ENCODE peak calls at places on chromosomes 7 and 10, in seven cellular contexts. N, T, F, X, R, B and H are unnamed samples.

GRCh38 chr7:70005885-70006284 is 407.6 kb downstream of the AUTS2 start:
- DNase-seq in B (no peak), T (no peak), N (no peak), F (no peak), R (no peak), X (no peak), H (no peak)

GRCh38 chr7:5422324-5423271 is 1.0 kb downstream of the TNRC18 start:
- DNase-seq in B (no peak), T (no peak), R (no peak), X (peak), F (peak), N (no peak), H (no peak)

GRCh38 chr7:139105037-139105382 is 4.5 kb downstream of the ZC3HAV1 start:
- DNase-seq in R (no peak), T (no peak), B (no peak), X (no peak), N (no peak), F (no peak), H (no peak)

GRCh38 chr10:126384269-126384873 is 3.9 kb downstream of the ADAM12 start:
- DNase-seq in T (no peak), R (no peak), X (no peak), B (no peak), N (no peak), F (no peak), H (no peak)

GRCh38 chr7:2934211-2934731 is 90.2 kb upstream of the GNA12 start:
- DNase-seq in X (no peak), F (peak), B (no peak), R (no peak), T (peak), N (no peak), H (no peak)

GRCh38 chr10:110600487-110601101 is 33.1 kb downstream of the SMC3 start:
- DNase-seq in F (peak), B (no peak), X (no peak), T (no peak), R (no peak), N (no peak), H (no peak)

GRCh38 chr7:3942778-3943177 is 641.7 kb downstream of the SDK1 start:
- DNase-seq in R (no peak), B (no peak), N (no peak), T (no peak), X (no peak), F (no peak), H (no peak)

GRCh38 chr10:79581044-79581443 is 20.8 kb upstream of the SFTPA2 start:
- DNase-seq in N (no peak), T (no peak), R (no peak), F (no peak), X (no peak), B (no peak), H (no peak)

GRCh38 chr7:131357282-131357880 is 29.7 kb downstream of the MKLN1 start:
- DNase-seq in T (no peak), B (no peak), N (no peak), X (no peak), R (no peak), F (no peak), H (no peak)

GRCh38 chr7:32564542-32564941 is 69.3 kb downstream of the AVL9 start:
- DNase-seq in F (no peak), R (no peak), X (no peak), B (no peak), N (no peak), T (no peak), H (no peak)

GRCh38 chr7:24656608-24657007 is 83.4 kb downstream of the PALS2 start:
- DNase-seq in B (no peak), N (no peak), T (no peak), X (no peak), F (no peak), R (no peak), H (no peak)

GRCh38 chr7:107538001-107538400 is 25.7 kb downstream of the COG5 start:
- DNase-seq in R (no peak), T (no peak), B (no peak), X (no peak), F (no peak), N (peak), H (peak)

GRCh38 chr7:85102813-85103350 is 84.0 kb downstream of the SEMA3D start:
- DNase-seq in X (no peak), N (no peak), T (no peak), B (no peak), R (no peak), F (no peak), H (no peak)

GRCh38 chr7:6520163-6520981 is 30.9 kb downstream of the GRID2IP start:
- DNase-seq in N (no peak), T (no peak), X (no peak), B (no peak), R (no peak), F (no peak), H (no peak)

GRCh38 chr10:86757110-86757790 is 831 bp downstream of the BMPR1A start:
- DNase-seq in F (peak), T (peak), B (peak), X (peak), R (no peak), N (peak), H (peak)

GRCh38 chr10:132742167-132742836 is 43.6 kb downstream of the NKX6-2 start:
- DNase-seq in T (no peak), B (no peak), R (no peak), N (no peak), X (no peak), F (no peak), H (peak)

GRCh38 chr10:132742837-132743194 is 43.1 kb downstream of the NKX6-2 start:
- DNase-seq in R (no peak), T (no peak), B (no peak), X (no peak), N (no peak), F (no peak), H (no peak)

GRCh38 chr10:132738454-132739224 is 47.3 kb downstream of the NKX6-2 start:
- DNase-seq in N (no peak), F (no peak), B (peak), X (no peak), R (no peak), T (no peak), H (no peak)

GRCh38 chr10:132739225-132739613 is 46.7 kb downstream of the NKX6-2 start:
- DNase-seq in T (no peak), X (no peak), B (no peak), R (no peak), F (no peak), N (no peak), H (no peak)

DNA sequence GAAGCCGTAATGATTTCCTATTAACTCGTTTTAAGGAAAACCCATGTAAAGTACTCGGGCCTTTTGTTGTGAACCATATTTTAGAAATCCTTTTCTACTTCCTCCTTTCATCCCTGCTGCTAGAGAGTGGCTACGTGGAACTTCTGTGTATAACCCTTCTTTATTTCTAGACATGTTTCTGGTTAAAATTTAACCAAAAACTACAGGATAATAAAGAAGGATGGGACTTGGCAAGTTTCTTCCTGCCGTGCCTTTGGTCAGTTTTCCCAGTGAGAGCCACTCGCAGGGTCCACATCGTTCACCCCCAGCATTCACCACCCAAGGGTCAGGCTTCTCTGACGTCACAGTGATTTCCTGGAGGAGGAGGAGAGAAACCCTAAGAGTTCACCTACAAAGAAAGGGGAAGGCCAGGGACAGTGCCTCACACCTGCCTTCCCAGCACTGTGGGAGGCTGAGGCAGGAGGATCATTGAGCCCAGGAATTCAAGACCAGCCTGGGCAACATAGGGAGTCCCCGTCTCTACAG is 45.3 kb downstream of the NKX6-2 start:
- DNase-seq in R (no peak), B (no peak), T (no peak), N (no peak), F (no peak), X (no peak), H (peak)
- TF ChIP-seq EP300 in R (no peak), B (no peak), T (no peak), N (no peak), F (no peak), X (no peak), H (no peak)

DNA sequence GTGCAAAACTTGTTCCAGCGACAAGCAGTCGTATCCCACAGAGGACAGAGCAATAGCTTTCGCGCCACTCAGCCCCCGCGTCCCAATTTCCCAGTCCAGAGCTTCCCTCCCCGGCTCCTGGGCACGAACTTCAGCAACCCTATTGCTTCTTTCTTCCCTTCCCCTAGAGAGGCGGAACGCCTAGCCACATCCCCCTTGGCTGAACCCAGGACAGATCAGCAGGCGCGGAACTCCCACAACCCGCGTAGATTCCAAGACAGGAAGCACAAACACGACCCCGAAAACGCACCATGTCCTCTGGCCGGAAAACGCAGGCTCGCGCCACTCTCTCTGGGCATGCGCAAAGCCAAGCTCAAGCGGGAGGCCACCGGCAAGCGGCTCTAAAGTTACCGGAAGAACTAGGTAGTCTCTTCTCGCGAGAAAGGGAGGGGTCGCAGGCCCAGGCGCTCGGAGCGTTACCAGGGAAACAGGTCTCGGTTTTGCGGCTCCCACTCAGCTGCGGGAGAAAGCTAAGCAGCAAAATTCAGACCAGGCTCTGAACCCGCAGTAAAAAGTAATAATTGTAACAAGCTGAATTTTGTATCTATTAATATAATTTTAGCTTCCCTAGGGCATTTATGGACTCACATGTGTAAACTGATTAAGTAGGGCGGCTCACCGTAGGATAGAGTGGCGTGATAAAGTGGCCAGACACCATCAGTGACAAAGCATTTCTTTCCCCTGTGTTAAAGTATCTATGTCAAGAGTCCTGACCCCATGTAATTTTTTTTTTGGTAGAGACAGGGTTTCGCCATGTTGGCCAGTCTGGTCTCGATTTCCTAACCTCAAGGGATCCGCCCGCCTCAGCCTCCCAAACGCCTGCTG is at the start of gene TMEM209:
- DNase-seq in R (peak), T (peak), N (peak), F (peak), B (peak), X (peak), H (peak)
- TF ChIP-seq EP300 in R (no peak), T (no peak), N (no peak), F (no peak), B (peak), X (no peak), H (no peak)

GRCh38 chr7:332646-333398 is 42.9 kb downstream of the FOXL3 start:
- DNase-seq in R (no peak), F (peak), N (peak), T (peak), X (peak), B (peak), H (peak)
- TF ChIP-seq EP300 in R (no peak), F (no peak), N (no peak), T (no peak), X (no peak), B (peak), H (peak)

DNA sequence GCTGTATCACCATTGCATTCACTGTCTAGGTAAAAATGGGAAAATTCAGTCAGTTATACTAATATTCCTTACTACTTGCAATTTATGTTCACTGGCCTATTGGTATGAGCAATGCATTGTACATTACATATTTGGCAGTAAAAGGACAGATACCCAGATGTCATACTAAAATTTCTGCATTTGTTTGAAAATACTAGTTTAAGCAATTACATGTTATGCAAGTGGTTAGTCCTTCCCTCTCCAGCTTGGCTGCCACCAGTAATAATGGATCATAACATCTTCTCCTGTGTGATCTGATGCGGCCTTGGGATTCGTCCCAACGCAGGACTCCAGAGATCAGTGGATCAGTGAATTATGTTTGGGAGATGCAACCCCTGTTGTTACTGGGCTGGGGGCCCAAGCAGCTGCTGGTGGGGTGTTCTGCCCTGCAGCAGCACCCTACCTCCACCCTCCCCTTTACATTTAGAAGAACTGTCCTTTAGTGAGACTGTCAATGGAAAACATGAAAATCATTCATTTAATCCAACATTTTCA is 11.2 kb upstream of the PDK4 start:
- DNase-seq in X (peak), T (peak), F (no peak), R (no peak), N (no peak), B (no peak), H (no peak)
- TF ChIP-seq EP300 in X (no peak), T (no peak), F (no peak), R (no peak), N (no peak), B (peak), H (no peak)

GRCh38 chr10:17836917-17837316 is 27.8 kb downstream of the MRC1 start:
- DNase-seq in X (peak), T (no peak), N (peak), R (no peak), B (no peak), F (peak), H (peak)
- TF ChIP-seq EP300 in X (no peak), T (no peak), N (no peak), R (no peak), B (no peak), F (no peak), H (no peak)

DNA sequence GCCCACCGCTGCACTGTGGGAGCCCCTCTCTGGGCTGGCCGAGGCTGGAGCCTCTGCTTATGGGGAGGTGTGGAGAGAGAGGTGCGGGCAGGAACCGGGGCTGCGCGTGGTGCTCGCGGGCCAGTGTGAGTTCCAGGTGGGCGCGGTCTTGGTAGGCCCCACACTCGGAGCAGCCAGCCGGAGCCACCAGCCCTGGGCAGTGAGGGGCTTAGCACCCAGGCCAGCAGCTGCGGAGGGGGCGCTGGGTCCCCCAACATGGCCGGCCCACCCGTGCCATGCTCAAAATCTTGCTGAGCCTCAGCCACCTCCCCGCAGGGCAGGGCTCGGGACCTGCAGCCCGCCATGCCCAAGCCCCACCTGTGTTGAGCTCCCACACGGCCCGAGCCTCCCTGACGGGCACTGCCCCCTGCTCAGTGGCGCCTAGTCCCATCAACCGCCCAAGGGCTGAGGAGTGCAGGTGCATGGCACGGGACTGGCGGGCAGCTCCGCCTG is 856.8 kb upstream of the CELF2 start:
- DNase-seq in F (no peak), R (no peak), N (no peak), X (no peak), B (no peak), T (no peak), H (no peak)
- TF ChIP-seq EP300 in F (no peak), R (no peak), N (no peak), X (no peak), B (no peak), T (no peak), H (no peak)

GRCh38 chr10:287029-287428 is 151.8 kb downstream of the ZMYND11 start:
- DNase-seq in B (no peak), R (no peak), N (no peak), X (no peak), F (no peak), T (no peak), H (no peak)

GRCh38 chr10:289581-289980 is 154.3 kb downstream of the ZMYND11 start:
- DNase-seq in B (no peak), T (no peak), F (no peak), X (peak), N (no peak), R (no peak), H (no peak)

GRCh38 chr10:288605-289200 is 153.4 kb downstream of the ZMYND11 start:
- DNase-seq in T (no peak), B (no peak), N (no peak), X (peak), F (no peak), R (no peak), H (no peak)

GRCh38 chr10:287814-288213 is 152.6 kb downstream of the ZMYND11 start:
- DNase-seq in N (no peak), F (peak), X (no peak), R (no peak), B (no peak), T (no peak), H (no peak)

DNA sequence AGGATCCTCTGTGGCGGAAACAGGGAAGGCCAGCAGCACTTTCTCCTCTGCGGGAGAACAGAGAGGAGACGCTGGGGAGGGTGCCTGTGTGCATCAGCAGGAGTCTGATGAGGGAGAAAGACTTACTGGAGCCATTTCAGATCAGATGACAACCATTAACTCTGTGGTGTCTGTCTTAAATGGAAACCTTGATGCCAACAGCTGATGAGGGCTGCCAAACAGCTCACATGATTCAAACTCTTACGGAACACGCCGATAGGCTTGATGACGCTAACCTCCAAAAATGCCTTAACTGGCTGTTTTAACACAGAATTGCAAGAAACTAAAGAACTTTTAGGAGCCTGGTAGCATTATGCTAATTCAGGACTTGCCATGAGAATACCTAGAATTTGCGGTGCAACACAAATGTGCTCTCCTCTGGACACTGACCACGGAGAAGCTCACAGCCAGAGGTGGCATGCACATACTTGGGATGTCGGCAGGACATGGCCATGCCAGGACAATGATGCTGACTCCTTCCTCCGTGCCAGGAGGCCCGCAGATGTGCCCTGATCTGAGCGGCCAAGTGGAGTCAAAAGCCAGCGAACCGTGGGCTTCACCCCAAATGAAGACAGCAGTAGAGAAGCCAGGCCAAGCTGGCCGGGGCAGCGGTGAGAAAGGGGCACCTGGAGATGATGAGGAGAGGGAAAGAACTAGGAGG is 154.9 kb downstream of the ZMYND11 start:
- DNase-seq in R (no peak), F (no peak), N (no peak), T (no peak), X (peak), B (no peak), H (no peak)
- TF ChIP-seq EP300 in R (no peak), F (no peak), N (no peak), T (no peak), X (no peak), B (no peak), H (no peak)

GRCh38 chr7:90403174-90404113 is at the start of gene CLDN12:
- DNase-seq in T (peak), R (peak), X (peak), B (peak), F (peak), N (peak), H (peak)
- TF ChIP-seq EP300 in T (peak), R (no peak), X (peak), B (peak), F (no peak), N (no peak), H (peak)

GRCh38 chr10:116705498-116705897 is 36.9 kb downstream of the HSPA12A start:
- DNase-seq in R (no peak), T (no peak), X (no peak), B (no peak), N (no peak), F (no peak), H (no peak)

GRCh38 chr10:116706281-116706680 is 36.1 kb downstream of the HSPA12A start:
- DNase-seq in B (no peak), X (no peak), F (no peak), N (no peak), T (no peak), R (no peak), H (no peak)

GRCh38 chr10:116707981-116708380 is 34.4 kb downstream of the HSPA12A start:
- DNase-seq in N (no peak), T (no peak), R (no peak), F (no peak), X (no peak), B (no peak), H (no peak)

GRCh38 chr10:116702165-116702564 is 40.2 kb downstream of the HSPA12A start:
- DNase-seq in N (no peak), B (no peak), T (peak), F (no peak), X (no peak), R (no peak), H (no peak)

DNA sequence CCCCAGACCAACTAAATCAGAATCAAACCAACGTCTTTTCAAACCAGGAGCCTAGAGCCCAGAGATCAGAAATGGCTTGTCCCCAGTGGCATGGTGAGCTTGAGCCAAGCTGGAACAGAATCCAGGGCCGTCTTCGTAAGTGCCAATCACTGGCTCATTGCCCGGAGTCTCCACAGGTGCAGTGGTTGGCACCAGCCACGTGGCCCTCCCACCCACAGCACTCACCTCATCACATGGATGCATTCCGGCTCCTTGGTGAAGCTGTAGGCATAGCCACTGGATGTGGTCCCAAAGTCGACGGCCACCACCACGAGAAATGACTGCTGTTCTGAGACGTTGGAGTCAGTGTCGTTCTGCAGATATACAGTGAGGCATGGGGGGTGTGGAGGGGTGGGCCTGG is 37.4 kb downstream of the HSPA12A start:
- DNase-seq in X (no peak), T (no peak), R (no peak), N (peak), F (no peak), B (no peak), H (no peak)
- TF ChIP-seq EP300 in X (no peak), T (no peak), R (no peak), N (no peak), F (no peak), B (no peak), H (no peak)